ENCODE peak calls at places on chromosomes 2 and 18, in five cellular contexts. V is A549, O is K562, P is HCT116, D is endothelial cell of umbilical vein. W is an unnamed sample.

GRCh38 chr2:65261676-65262075 is 34.0 kb downstream of the ACTR2 start:
- DNase-seq in V (no peak), O (no peak), P (no peak), D (no peak), W (no peak)

GRCh38 chr18:39205565-39205964 is 1640.0 kb upstream of the CELF4 start:
- DNase-seq in V (no peak), O (no peak), P (no peak), D (no peak), W (no peak)

GRCh38 chr18:50356036-50356945 is 18.6 kb upstream of the SKA1 start:
- DNase-seq in V (no peak), O (peak; percentile 36), P (peak; percentile 28), D (peak; percentile 30), W (peak; percentile 77)

GRCh38 chr2:96325884-96326255 is 753 bp downstream of the ITPRIPL1 start:
- DNase-seq in V (no peak), O (no peak), P (no peak), D (no peak), W (peak; percentile 34)

GRCh38 chr18:6885992-6886823 is 156.7 kb downstream of the ARHGAP28 start:
- DNase-seq in V (peak; percentile 27), O (peak; percentile 80), P (no peak), D (peak; percentile 62), W (peak; percentile 42)

GRCh38 chr2:218856896-218857243 is 2.7 kb upstream of the WNT6 start:
- DNase-seq in V (no peak), O (no peak), P (no peak), D (no peak), W (no peak)

GRCh38 chr2:9737053-9737875 is 106.0 kb upstream of the TAF1B start:
- DNase-seq in V (peak; percentile 26), O (peak; percentile 57), P (no peak), D (no peak), W (peak; percentile 38)

GRCh38 chr2:128448331-128449225 is 129.9 kb upstream of the HS6ST1 start:
- DNase-seq in V (no peak), O (no peak), P (no peak), D (no peak), W (no peak)

GRCh38 chr2:194060269-194060668 is 1596.8 kb upstream of the SLC39A10 start:
- DNase-seq in V (no peak), O (no peak), P (no peak), D (no peak), W (peak; percentile 16)

GRCh38 chr2:240655931-240656886 is 26.5 kb downstream of the AQP12B start:
- DNase-seq in V (no peak), O (no peak), P (no peak), D (no peak), W (peak; percentile 70)

GRCh38 chr2:224354631-224355211 is 47.2 kb downstream of the FAM124B start:
- DNase-seq in V (no peak), O (no peak), P (no peak), D (no peak), W (no peak)

GRCh38 chr2:238965371-238966273 is 117.7 kb downstream of the TWIST2 start:
- DNase-seq in V (no peak), O (no peak), P (no peak), D (no peak), W (no peak)

GRCh38 chr2:70923378-70924015 is 12.2 kb upstream of the ATP6V1B1 start:
- DNase-seq in V (peak; percentile 35), O (peak; percentile 44), P (no peak), D (no peak), W (peak; percentile 62)

GRCh38 chr2:226885769-226886435 is 50.0 kb downstream of the RHBDD1 start:
- DNase-seq in V (no peak), O (no peak), P (no peak), D (no peak), W (no peak)

GRCh38 chr2:150732064-150732463 is 244.6 kb upstream of the RND3 start:
- DNase-seq in V (no peak), O (no peak), P (no peak), D (peak; percentile 48), W (no peak)

GRCh38 chr2:240213226-240213475 is 72.7 kb upstream of the OTOS start:
- DNase-seq in V (no peak), O (no peak), P (no peak), D (no peak), W (no peak)

GRCh38 chr2:136383161-136383560 is 265.2 kb upstream of the CXCR4 start:
- DNase-seq in V (no peak), O (no peak), P (no peak), D (no peak), W (no peak)

GRCh38 chr2:222296911-222297599 is 1.7 kb downstream of the PAX3 start:
- DNase-seq in V (no peak), O (no peak), P (no peak), D (no peak), W (peak; percentile 82)

GRCh38 chr2:167294031-167294774 is 405.9 kb downstream of the XIRP2 start:
- DNase-seq in V (no peak), O (no peak), P (no peak), D (peak; percentile 5), W (no peak)

GRCh38 chr2:190659553-190659952 is 10.7 kb downstream of the NAB1 start:
- DNase-seq in V (no peak), O (no peak), P (no peak), D (no peak), W (no peak)

GRCh38 chr2:221999702-222000101 is 299.1 kb downstream of the PAX3 start:
- DNase-seq in V (no peak), O (no peak), P (no peak), D (no peak), W (no peak)

GRCh38 chr2:102385522-102385921 is 29.9 kb downstream of the IL18R1 start:
- DNase-seq in V (no peak), O (no peak), P (no peak), D (no peak), W (no peak)

GRCh38 chr2:1968988-1969700 is 224.8 kb upstream of the PXDN start:
- DNase-seq in V (no peak), O (no peak), P (no peak), D (no peak), W (no peak)

GRCh38 chr18:28331551-28331950 is 154.6 kb upstream of the CDH2 start:
- DNase-seq in V (no peak), O (no peak), P (no peak), D (no peak), W (no peak)

GRCh38 chr2:207330912-207331311 is 165.2 kb upstream of the KLF7 start:
- DNase-seq in V (peak; percentile 25), O (peak; percentile 26), P (peak; percentile 94), D (peak; percentile 93), W (peak; percentile 65)

GRCh38 chr2:68468801-68469200 is 1.4 kb downstream of the APLF start:
- DNase-seq in V (no peak), O (peak; percentile 33), P (no peak), D (no peak), W (peak; percentile 24)

GRCh38 chr2:68465081-68465916 is 1.8 kb downstream of the FBXO48 start:
- DNase-seq in V (no peak), O (no peak), P (no peak), D (no peak), W (peak; percentile 29)

GRCh38 chr2:68466361-68466777 is 725 bp downstream of the FBXO48 start:
- DNase-seq in V (peak; percentile 28), O (peak; percentile 38), P (no peak), D (peak; percentile 63), W (peak; percentile 74)

GRCh38 chr2:68466778-68467076 is 367 bp downstream of the FBXO48 start:
- DNase-seq in V (no peak), O (no peak), P (no peak), D (no peak), W (no peak)

DNA sequence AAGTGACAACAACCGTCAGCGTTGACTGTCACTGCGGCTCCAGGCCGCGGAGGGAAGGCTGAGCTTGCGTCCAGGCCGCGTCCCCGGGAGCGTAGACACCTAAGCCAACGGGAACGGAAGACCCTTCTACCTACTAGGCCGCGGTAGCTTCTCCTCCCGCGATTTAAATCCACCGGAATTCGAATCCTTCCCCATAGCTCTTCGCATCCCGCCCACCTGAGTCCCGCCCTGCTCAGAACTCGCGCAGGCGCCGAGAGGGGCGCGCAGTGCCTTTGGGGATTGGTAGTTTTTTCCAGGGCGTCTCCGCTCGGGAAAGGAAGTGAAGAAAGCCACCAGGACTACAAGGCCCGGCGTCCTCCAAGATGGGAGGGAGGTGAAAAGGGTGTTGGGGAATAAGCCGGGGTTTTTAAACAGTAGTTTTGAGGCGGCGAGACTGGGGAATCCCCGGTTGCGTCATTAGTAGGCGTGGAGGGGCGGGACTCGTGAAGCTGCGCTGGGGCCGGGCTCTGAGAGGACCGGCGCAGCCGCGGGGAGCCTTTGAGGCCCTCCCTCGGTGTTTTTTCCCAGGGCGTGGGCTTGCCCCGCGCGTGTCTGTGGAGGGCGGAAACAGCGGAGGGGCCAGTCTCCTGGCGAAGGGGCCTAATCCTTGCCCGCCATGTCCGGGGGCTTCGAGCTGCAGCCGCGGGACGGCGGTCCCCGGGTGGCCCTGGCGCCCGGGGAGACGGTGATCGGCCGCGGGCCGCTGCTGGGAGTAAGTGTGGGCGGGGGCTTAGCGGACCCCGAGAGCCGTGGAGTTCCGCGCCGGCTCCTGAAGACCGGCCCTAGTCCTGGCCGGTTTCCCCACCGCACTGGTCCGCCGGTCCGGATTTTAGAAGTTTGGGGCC is at the start of the genes APLF and FBXO48:
- DNase-seq in V (peak; percentile 97), O (peak; percentile 99), P (peak; percentile 98), D (peak; percentile 99), W (peak; percentile 100)
- TF ChIP-seq POLR2A in V (peak; percentile 63), O (peak; percentile 79), P (peak; percentile 59), D (peak; percentile 68), W (peak; percentile 63)

DNA sequence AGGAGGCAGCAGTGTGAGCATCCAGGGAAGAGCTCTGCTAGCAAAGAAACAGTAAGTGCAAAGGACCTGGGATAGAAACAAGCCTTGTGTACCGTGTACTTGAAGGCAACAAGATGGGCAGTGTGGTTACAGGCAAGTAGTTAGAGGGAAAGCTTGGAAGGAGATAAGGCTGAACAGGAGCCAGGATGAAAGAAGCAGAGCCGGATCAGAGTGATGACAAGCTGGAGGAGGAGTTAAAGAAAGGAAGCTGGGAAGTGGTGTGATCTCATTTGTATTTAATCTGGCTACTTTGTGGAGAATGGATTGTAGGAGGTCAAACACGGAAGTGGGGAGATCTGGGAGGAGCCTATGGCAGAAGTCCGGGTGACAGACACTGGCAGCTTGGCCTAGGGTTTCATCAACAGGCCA is 44.7 kb upstream of the VPS54 start:
- DNase-seq in V (no peak), O (peak; percentile 57), P (no peak), D (peak; percentile 89), W (no peak)
- TF ChIP-seq MAX in V (no peak), O (peak; percentile 10), P (no peak), D (no peak), W (no peak)

GRCh38 chr2:7940120-7940386 is 741.8 kb upstream of the ID2 start:
- DNase-seq in V (no peak), O (no peak), P (no peak), D (no peak), W (no peak)
- H3K4me3 ChIP-seq in V (no peak overlapping the region), O (no peak overlapping the region), P (no peak overlapping the region), D (no peak overlapping the region), W (no peak overlapping the region)

DNA sequence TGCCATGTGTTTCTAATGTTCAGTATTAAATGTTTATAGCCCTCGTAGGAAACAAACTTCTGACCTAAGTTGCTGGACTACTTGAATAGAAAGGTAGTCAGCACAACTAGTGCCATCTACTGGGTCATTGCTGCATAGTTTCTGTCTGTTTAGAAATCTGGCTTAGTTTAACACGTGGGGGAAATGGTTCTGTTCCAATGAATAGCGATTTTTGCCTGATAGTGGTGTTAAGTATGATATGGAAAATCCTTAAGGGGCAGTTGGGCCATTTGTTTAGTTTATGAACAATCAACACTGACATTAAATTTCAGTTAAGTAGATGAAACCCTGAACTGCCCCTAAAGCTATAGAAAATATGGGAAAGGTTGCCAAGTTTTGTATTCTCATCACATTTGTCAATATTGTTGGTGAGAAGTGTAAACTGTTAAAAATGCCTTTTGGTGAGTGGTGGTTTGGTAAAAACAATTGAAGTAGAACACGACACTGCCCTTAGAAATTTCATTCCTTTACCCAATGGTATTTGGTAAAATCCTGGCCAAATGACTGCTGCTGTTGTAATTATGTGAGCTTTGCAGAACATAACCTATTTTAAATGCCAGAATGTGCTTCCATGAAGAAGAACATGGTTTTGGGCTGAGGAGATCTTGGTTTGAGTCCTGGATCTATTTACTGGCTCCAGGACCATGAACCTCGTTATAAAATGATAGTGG is 13.2 kb downstream of the NABP1 start:
- DNase-seq in V (peak; percentile 68), O (peak; percentile 75), P (peak; percentile 61), D (peak; percentile 91), W (peak; percentile 83)
- TF ChIP-seq POLR2A in V (no peak), O (peak; percentile 52), P (no peak), D (peak; percentile 71), W (no peak)

W was measured in NB4.